ENCODE peak calls at places on chromosome 1, in five cellular contexts. One of them, this sample, is unnamed.

GRCh38 chr1:39685071-39685470 is 6.2 kb downstream of the HPCAL4 start:
- DNase-seq in CMK: no peak
- DNase-seq in activated CD4-positive, alpha-beta T cell treated with anti-CD3 and anti-CD28 coated beads, Interleukin-2, amount 50 U/mL, for 4 hours: no peak
- DNase-seq in kidney glomerular epithelial cell: no peak
- DNase-seq in anterior cingulate cortex: no peak
- DNase-seq in this sample: no peak

GRCh38 chr1:31625561-31626272 is 8.2 kb downstream of the HCRTR1 start:
- DNase-seq in kidney glomerular epithelial cell: peak; percentile 12
- DNase-seq in CMK: no peak
- DNase-seq in activated CD4-positive, alpha-beta T cell treated with anti-CD3 and anti-CD28 coated beads, Interleukin-2, amount 50 U/mL, for 4 hours: no peak
- DNase-seq in anterior cingulate cortex: no peak
- DNase-seq in this sample: peak; percentile 55

GRCh38 chr1:28058168-28058567 is 30.2 kb downstream of the EYA3 start:
- DNase-seq in CMK: no peak
- DNase-seq in kidney glomerular epithelial cell: no peak
- DNase-seq in activated CD4-positive, alpha-beta T cell treated with anti-CD3 and anti-CD28 coated beads, Interleukin-2, amount 50 U/mL, for 4 hours: no peak
- DNase-seq in anterior cingulate cortex: no peak
- DNase-seq in this sample: no peak

GRCh38 chr1:7899741-7900140 is 40.9 kb downstream of the TNFRSF9 start:
- DNase-seq in activated CD4-positive, alpha-beta T cell treated with anti-CD3 and anti-CD28 coated beads, Interleukin-2, amount 50 U/mL, for 4 hours: no peak
- DNase-seq in kidney glomerular epithelial cell: no peak
- DNase-seq in anterior cingulate cortex: no peak
- DNase-seq in CMK: peak; percentile 82
- DNase-seq in this sample: peak; percentile 56

GRCh38 chr1:41363632-41364320 is 2.5 kb downstream of the FOXO6 start:
- DNase-seq in CMK: no peak
- DNase-seq in anterior cingulate cortex: no peak
- DNase-seq in activated CD4-positive, alpha-beta T cell treated with anti-CD3 and anti-CD28 coated beads, Interleukin-2, amount 50 U/mL, for 4 hours: no peak
- DNase-seq in kidney glomerular epithelial cell: no peak
- DNase-seq in this sample: no peak

GRCh38 chr1:169495050-169495740 is 9.5 kb upstream of the SLC19A2 start:
- DNase-seq in kidney glomerular epithelial cell: no peak
- DNase-seq in activated CD4-positive, alpha-beta T cell treated with anti-CD3 and anti-CD28 coated beads, Interleukin-2, amount 50 U/mL, for 4 hours: no peak
- DNase-seq in anterior cingulate cortex: no peak
- DNase-seq in CMK: no peak
- DNase-seq in this sample: peak; percentile 75

GRCh38 chr1:2047749-2048729 is 2.2 kb upstream of the PRKCZ start:
- DNase-seq in activated CD4-positive, alpha-beta T cell treated with anti-CD3 and anti-CD28 coated beads, Interleukin-2, amount 50 U/mL, for 4 hours: no peak
- DNase-seq in kidney glomerular epithelial cell: no peak
- DNase-seq in anterior cingulate cortex: no peak
- DNase-seq in CMK: no peak
- DNase-seq in this sample: no peak

GRCh38 chr1:34681481-34682451 is 73.1 kb upstream of the GJB5 start:
- DNase-seq in CMK: peak; percentile 35
- DNase-seq in activated CD4-positive, alpha-beta T cell treated with anti-CD3 and anti-CD28 coated beads, Interleukin-2, amount 50 U/mL, for 4 hours: peak; percentile 21
- DNase-seq in anterior cingulate cortex: no peak
- DNase-seq in kidney glomerular epithelial cell: peak; percentile 21
- DNase-seq in this sample: peak; percentile 51

GRCh38 chr1:39360726-39361125 is 130.7 kb upstream of the BMP8A start:
- DNase-seq in kidney glomerular epithelial cell: no peak
- DNase-seq in activated CD4-positive, alpha-beta T cell treated with anti-CD3 and anti-CD28 coated beads, Interleukin-2, amount 50 U/mL, for 4 hours: no peak
- DNase-seq in anterior cingulate cortex: no peak
- DNase-seq in CMK: no peak
- DNase-seq in this sample: peak; percentile 28

GRCh38 chr1:156641761-156642264 is at the start of gene BCAN:
- DNase-seq in activated CD4-positive, alpha-beta T cell treated with anti-CD3 and anti-CD28 coated beads, Interleukin-2, amount 50 U/mL, for 4 hours: no peak
- DNase-seq in kidney glomerular epithelial cell: no peak
- DNase-seq in CMK: no peak
- DNase-seq in anterior cingulate cortex: peak; percentile 51
- DNase-seq in this sample: no peak

GRCh38 chr1:74162333-74162732 is 35.6 kb downstream of the LRRIQ3 start:
- DNase-seq in anterior cingulate cortex: no peak
- DNase-seq in CMK: no peak
- DNase-seq in kidney glomerular epithelial cell: no peak
- DNase-seq in activated CD4-positive, alpha-beta T cell treated with anti-CD3 and anti-CD28 coated beads, Interleukin-2, amount 50 U/mL, for 4 hours: no peak
- DNase-seq in this sample: no peak

GRCh38 chr1:43842099-43842498 is 91.5 kb upstream of the ARTN start:
- DNase-seq in activated CD4-positive, alpha-beta T cell treated with anti-CD3 and anti-CD28 coated beads, Interleukin-2, amount 50 U/mL, for 4 hours: no peak
- DNase-seq in anterior cingulate cortex: no peak
- DNase-seq in CMK: no peak
- DNase-seq in kidney glomerular epithelial cell: no peak
- DNase-seq in this sample: no peak

GRCh38 chr1:55716610-55717009 is 501.4 kb upstream of the USP24 start:
- DNase-seq in CMK: no peak
- DNase-seq in activated CD4-positive, alpha-beta T cell treated with anti-CD3 and anti-CD28 coated beads, Interleukin-2, amount 50 U/mL, for 4 hours: no peak
- DNase-seq in kidney glomerular epithelial cell: no peak
- DNase-seq in anterior cingulate cortex: no peak
- DNase-seq in this sample: no peak

GRCh38 chr1:114152211-114153050 is 1.2 kb downstream of the SYT6 start:
- DNase-seq in CMK: no peak
- DNase-seq in kidney glomerular epithelial cell: no peak
- DNase-seq in activated CD4-positive, alpha-beta T cell treated with anti-CD3 and anti-CD28 coated beads, Interleukin-2, amount 50 U/mL, for 4 hours: no peak
- DNase-seq in anterior cingulate cortex: peak; percentile 21
- DNase-seq in this sample: peak; percentile 23

GRCh38 chr1:4615501-4615900 is 38.9 kb upstream of the AJAP1 start:
- DNase-seq in activated CD4-positive, alpha-beta T cell treated with anti-CD3 and anti-CD28 coated beads, Interleukin-2, amount 50 U/mL, for 4 hours: no peak
- DNase-seq in kidney glomerular epithelial cell: no peak
- DNase-seq in CMK: no peak
- DNase-seq in anterior cingulate cortex: no peak
- DNase-seq in this sample: no peak

GRCh38 chr1:186812560-186812959 is 16.2 kb upstream of the PLA2G4A start:
- DNase-seq in kidney glomerular epithelial cell: peak; percentile 67
- DNase-seq in anterior cingulate cortex: no peak
- DNase-seq in activated CD4-positive, alpha-beta T cell treated with anti-CD3 and anti-CD28 coated beads, Interleukin-2, amount 50 U/mL, for 4 hours: no peak
- DNase-seq in CMK: no peak
- DNase-seq in this sample: no peak

GRCh38 chr1:116413414-116413813 is 40.4 kb downstream of the ATP1A1 start:
- DNase-seq in CMK: no peak
- DNase-seq in anterior cingulate cortex: no peak
- DNase-seq in kidney glomerular epithelial cell: no peak
- DNase-seq in activated CD4-positive, alpha-beta T cell treated with anti-CD3 and anti-CD28 coated beads, Interleukin-2, amount 50 U/mL, for 4 hours: no peak
- DNase-seq in this sample: no peak

GRCh38 chr1:26959270-26959669 is 998 bp downstream of the KDF1 start:
- DNase-seq in CMK: no peak
- DNase-seq in activated CD4-positive, alpha-beta T cell treated with anti-CD3 and anti-CD28 coated beads, Interleukin-2, amount 50 U/mL, for 4 hours: no peak
- DNase-seq in anterior cingulate cortex: no peak
- DNase-seq in kidney glomerular epithelial cell: no peak
- DNase-seq in this sample: no peak

GRCh38 chr1:178037510-178038253 is 56.2 kb upstream of the RASAL2 start:
- DNase-seq in activated CD4-positive, alpha-beta T cell treated with anti-CD3 and anti-CD28 coated beads, Interleukin-2, amount 50 U/mL, for 4 hours: no peak
- DNase-seq in CMK: no peak
- DNase-seq in anterior cingulate cortex: peak; percentile 50
- DNase-seq in kidney glomerular epithelial cell: peak; percentile 71
- DNase-seq in this sample: peak; percentile 84

GRCh38 chr1:29697391-29697780 is 461.1 kb downstream of the PTPRU start:
- DNase-seq in activated CD4-positive, alpha-beta T cell treated with anti-CD3 and anti-CD28 coated beads, Interleukin-2, amount 50 U/mL, for 4 hours: no peak
- DNase-seq in anterior cingulate cortex: no peak
- DNase-seq in kidney glomerular epithelial cell: no peak
- DNase-seq in CMK: no peak
- DNase-seq in this sample: no peak

GRCh38 chr1:168609133-168609715 is 32.8 kb downstream of the XCL1 start:
- DNase-seq in kidney glomerular epithelial cell: peak; percentile 20
- DNase-seq in anterior cingulate cortex: peak; percentile 5
- DNase-seq in activated CD4-positive, alpha-beta T cell treated with anti-CD3 and anti-CD28 coated beads, Interleukin-2, amount 50 U/mL, for 4 hours: no peak
- DNase-seq in CMK: no peak
- DNase-seq in this sample: peak; percentile 80

GRCh38 chr1:5399771-5400170 is 592.5 kb downstream of the NPHP4 start:
- DNase-seq in anterior cingulate cortex: no peak
- DNase-seq in activated CD4-positive, alpha-beta T cell treated with anti-CD3 and anti-CD28 coated beads, Interleukin-2, amount 50 U/mL, for 4 hours: no peak
- DNase-seq in kidney glomerular epithelial cell: no peak
- DNase-seq in CMK: no peak
- DNase-seq in this sample: no peak

GRCh38 chr1:206658264-206658980 is 23.1 kb downstream of the DYRK3 start:
- DNase-seq in anterior cingulate cortex: no peak
- DNase-seq in kidney glomerular epithelial cell: no peak
- DNase-seq in activated CD4-positive, alpha-beta T cell treated with anti-CD3 and anti-CD28 coated beads, Interleukin-2, amount 50 U/mL, for 4 hours: peak; percentile 27
- DNase-seq in CMK: no peak
- DNase-seq in this sample: no peak

GRCh38 chr1:113980120-113980519 is 846 bp downstream of the OLFML3 start:
- DNase-seq in CMK: no peak
- DNase-seq in kidney glomerular epithelial cell: no peak
- DNase-seq in anterior cingulate cortex: no peak
- DNase-seq in activated CD4-positive, alpha-beta T cell treated with anti-CD3 and anti-CD28 coated beads, Interleukin-2, amount 50 U/mL, for 4 hours: no peak
- DNase-seq in this sample: no peak

GRCh38 chr1:153441238-153441755 is 19.2 kb downstream of the S100A7 start:
- DNase-seq in anterior cingulate cortex: no peak
- DNase-seq in CMK: no peak
- DNase-seq in activated CD4-positive, alpha-beta T cell treated with anti-CD3 and anti-CD28 coated beads, Interleukin-2, amount 50 U/mL, for 4 hours: no peak
- DNase-seq in kidney glomerular epithelial cell: no peak
- DNase-seq in this sample: no peak

GRCh38 chr1:73044241-73044640 is 761.9 kb upstream of the NEGR1 start:
- DNase-seq in CMK: no peak
- DNase-seq in activated CD4-positive, alpha-beta T cell treated with anti-CD3 and anti-CD28 coated beads, Interleukin-2, amount 50 U/mL, for 4 hours: no peak
- DNase-seq in kidney glomerular epithelial cell: no peak
- DNase-seq in anterior cingulate cortex: no peak
- DNase-seq in this sample: no peak

GRCh38 chr1:110556471-110556807 is 37.5 kb upstream of the KCNA10 start:
- DNase-seq in anterior cingulate cortex: peak; percentile 86
- DNase-seq in CMK: no peak
- DNase-seq in kidney glomerular epithelial cell: no peak
- DNase-seq in activated CD4-positive, alpha-beta T cell treated with anti-CD3 and anti-CD28 coated beads, Interleukin-2, amount 50 U/mL, for 4 hours: no peak
- DNase-seq in this sample: no peak

GRCh38 chr1:201282931-201283829 is at the start of gene PKP1:
- DNase-seq in CMK: no peak
- DNase-seq in anterior cingulate cortex: no peak
- DNase-seq in activated CD4-positive, alpha-beta T cell treated with anti-CD3 and anti-CD28 coated beads, Interleukin-2, amount 50 U/mL, for 4 hours: no peak
- DNase-seq in kidney glomerular epithelial cell: peak; percentile 6
- DNase-seq in this sample: peak; percentile 79

GRCh38 chr1:178490967-178491366 is 5.8 kb downstream of the CLEC20A start:
- DNase-seq in kidney glomerular epithelial cell: no peak
- DNase-seq in activated CD4-positive, alpha-beta T cell treated with anti-CD3 and anti-CD28 coated beads, Interleukin-2, amount 50 U/mL, for 4 hours: no peak
- DNase-seq in anterior cingulate cortex: no peak
- DNase-seq in CMK: no peak
- DNase-seq in this sample: no peak

GRCh38 chr1:12456979-12457378 is 161.0 kb downstream of the DHRS3 start:
- DNase-seq in kidney glomerular epithelial cell: peak; percentile 44
- DNase-seq in activated CD4-positive, alpha-beta T cell treated with anti-CD3 and anti-CD28 coated beads, Interleukin-2, amount 50 U/mL, for 4 hours: no peak
- DNase-seq in CMK: no peak
- DNase-seq in anterior cingulate cortex: no peak
- DNase-seq in this sample: peak; percentile 68

GRCh38 chr1:10529772-10530171 is 55.0 kb downstream of the PEX14 start:
- DNase-seq in CMK: no peak
- DNase-seq in anterior cingulate cortex: no peak
- DNase-seq in kidney glomerular epithelial cell: no peak
- DNase-seq in activated CD4-positive, alpha-beta T cell treated with anti-CD3 and anti-CD28 coated beads, Interleukin-2, amount 50 U/mL, for 4 hours: no peak
- DNase-seq in this sample: peak; percentile 54

GRCh38 chr1:155646307-155646706 is 36.3 kb downstream of the MSTO1 start:
- DNase-seq in CMK: peak; percentile 8
- DNase-seq in kidney glomerular epithelial cell: no peak
- DNase-seq in anterior cingulate cortex: no peak
- DNase-seq in activated CD4-positive, alpha-beta T cell treated with anti-CD3 and anti-CD28 coated beads, Interleukin-2, amount 50 U/mL, for 4 hours: no peak
- DNase-seq in this sample: no peak